ENCODE peak calls at places on chromosomes 4 and X, in nine cellular contexts. I is tibial nerve, A is H1, P is NB4, L is lower leg skin, D is heart left ventricle, W is A549, O is K562, Y is transverse colon. U is an unnamed sample.

GRCh38 chr4:55183926-55184599 is 58.7 kb upstream of the KDR start:
- DNase-seq in Y (no peak), L (no peak), O (no peak), D (no peak), I (peak), P (no peak), A (no peak), W (peak), U (no peak)

GRCh38 chrX:18701621-18702361 is 5.7 kb upstream of the PPEF1 start:
- DNase-seq in I (peak), Y (peak), A (no peak), W (peak), D (no peak), O (no peak), P (no peak), L (no peak), U (peak)

GRCh38 chrX:47518105-47518504 is 35.1 kb upstream of the ZNF41 start:
- DNase-seq in P (peak), Y (no peak), W (no peak), O (no peak), A (no peak), I (no peak), D (no peak), L (no peak), U (no peak)

GRCh38 chr4:124199755-124200154 is 512.8 kb downstream of the ANKRD50 start:
- DNase-seq in I (no peak), L (no peak), O (no peak), Y (no peak), W (no peak), A (no peak), P (no peak), D (no peak), U (no peak)

GRCh38 chr4:42348692-42349091 is 48.6 kb upstream of the SHISA3 start:
- DNase-seq in W (no peak), A (no peak), D (no peak), Y (no peak), I (no peak), L (no peak), P (no peak), O (no peak), U (no peak)

GRCh38 chr4:148259841-148260240 is 182.4 kb downstream of the NR3C2 start:
- DNase-seq in P (no peak), I (no peak), L (no peak), Y (no peak), W (no peak), D (no peak), O (no peak), A (no peak), U (no peak)

GRCh38 chrX:4754878-4755604 is 1041.6 kb upstream of the PRKX start:
- DNase-seq in Y (no peak), P (no peak), L (no peak), I (no peak), W (no peak), A (no peak), O (no peak), D (no peak), U (no peak)

GRCh38 chr4:2408401-2408958 is 10.0 kb downstream of the ZFYVE28 start:
- DNase-seq in D (peak), O (peak), L (no peak), I (no peak), W (peak), A (no peak), P (peak), Y (peak), U (no peak)

GRCh38 chrX:66074920-66075879 is 35.3 kb upstream of the VSIG4 start:
- DNase-seq in A (no peak), Y (peak), P (peak), W (no peak), L (no peak), I (peak), O (no peak), D (peak), U (no peak)

GRCh38 chr4:1375051-1375721 is 28.2 kb downstream of the UVSSA start:
- DNase-seq in Y (no peak), W (no peak), D (peak), O (no peak), P (no peak), I (no peak), L (peak), A (no peak), U (no peak)

GRCh38 chr4:186347743-186348142 is 81.8 kb downstream of the F11 start:
- DNase-seq in A (no peak), P (no peak), W (no peak), D (no peak), O (no peak), L (no peak), I (no peak), Y (no peak), U (no peak)

GRCh38 chrX:22110729-22111494 is 78.8 kb downstream of the PHEX start:
- DNase-seq in A (no peak), Y (no peak), P (no peak), I (no peak), D (no peak), L (no peak), O (no peak), W (no peak), U (peak)

GRCh38 chr4:40980318-40980883 is 230.6 kb downstream of the NSUN7 start:
- DNase-seq in I (no peak), P (peak), A (no peak), O (no peak), D (no peak), W (no peak), Y (no peak), L (no peak), U (no peak)

GRCh38 chr4:102311912-102312311 is 33.4 kb downstream of the SLC39A8 start:
- DNase-seq in I (no peak), D (no peak), Y (no peak), L (no peak), P (no peak), A (no peak), W (no peak), O (no peak), U (no peak)

GRCh38 chr4:119189638-119190037 is 22.9 kb upstream of the USP53 start:
- DNase-seq in W (no peak), P (no peak), A (no peak), I (no peak), L (no peak), O (no peak), Y (no peak), D (no peak), U (no peak)

GRCh38 chr4:105147226-105148151 is 813 bp downstream of the TET2 start:
- DNase-seq in A (no peak), P (peak), D (no peak), O (peak), L (no peak), W (peak), I (peak), Y (peak), U (peak)

GRCh38 chr4:157221895-157222763 is 1.6 kb downstream of the GRIA2 start:
- DNase-seq in P (no peak), O (no peak), I (no peak), W (no peak), D (no peak), A (no peak), Y (no peak), L (peak), U (peak)

GRCh38 chr4:37977471-37978452 is 17.6 kb downstream of the PTTG2 start:
- DNase-seq in D (peak), A (no peak), W (peak), O (peak), I (peak), P (peak), Y (peak), L (peak), U (peak)

GRCh38 chrX:36908801-36909403 is 99.3 kb upstream of the FAM47C start:
- DNase-seq in L (no peak), W (peak), D (no peak), Y (no peak), P (peak), A (no peak), I (no peak), O (peak), U (no peak)

GRCh38 chrX:16862829-16863228 is 7.3 kb downstream of the RBBP7 start:
- DNase-seq in D (no peak), I (no peak), Y (no peak), W (no peak), O (no peak), L (no peak), P (no peak), A (no peak), U (no peak)

GRCh38 chr4:96016615-96017299 is 176.9 kb downstream of the PDHA2 start:
- DNase-seq in L (no peak), Y (no peak), D (no peak), O (no peak), P (peak), I (no peak), A (no peak), W (peak), U (no peak)

GRCh38 chr4:186808635-186809018 is 85.0 kb upstream of the FAT1 start:
- DNase-seq in A (no peak), Y (no peak), I (no peak), D (no peak), P (peak), O (peak), W (no peak), L (no peak), U (no peak)

GRCh38 chr4:152389359-152389758 is 146.5 kb downstream of the FBXW7 start:
- DNase-seq in O (no peak), L (no peak), P (no peak), Y (no peak), D (no peak), A (no peak), W (no peak), I (no peak), U (no peak)

GRCh38 chrX:49627030-49627777 is 28.4 kb downstream of the GAGE1 start:
- DNase-seq in P (peak), O (peak), L (no peak), W (peak), Y (no peak), A (no peak), I (no peak), D (no peak), U (no peak)

GRCh38 chr4:82638479-82638878 is 76.7 kb upstream of the TMEM150C start:
- DNase-seq in Y (no peak), L (no peak), W (no peak), O (no peak), P (peak), D (no peak), A (no peak), I (no peak), U (no peak)

GRCh38 chr4:74311696-74312313 is 3.5 kb downstream of the EPGN start:
- DNase-seq in A (no peak), O (no peak), L (no peak), Y (no peak), D (no peak), W (peak), P (peak), I (peak), U (no peak)

GRCh38 chrX:139026406-139027200 is 315.1 kb upstream of the FGF13 start:
- DNase-seq in Y (no peak), D (no peak), P (no peak), I (no peak), A (no peak), O (no peak), W (no peak), L (no peak), U (no peak)

GRCh38 chr4:138978600-138978999 is 37.0 kb upstream of the NOCT start:
- DNase-seq in A (no peak), P (no peak), L (no peak), I (no peak), W (no peak), Y (no peak), O (no peak), D (no peak), U (no peak)

GRCh38 chr4:72997409-72997808 is 72.1 kb downstream of the COX18 start:
- DNase-seq in I (no peak), L (no peak), P (no peak), W (peak), Y (no peak), O (no peak), A (no peak), D (no peak), U (no peak)

GRCh38 chrX:850471-850916 is 219.9 kb downstream of the SHOX start:
- DNase-seq in L (no peak), A (no peak), Y (no peak), O (no peak), I (no peak), D (no peak), W (no peak), P (no peak), U (no peak)

GRCh38 chr4:95835672-95836071 is 4.2 kb upstream of the PDHA2 start:
- DNase-seq in O (no peak), L (no peak), Y (no peak), I (no peak), D (no peak), W (peak), A (no peak), P (peak), U (no peak)

GRCh38 chr4:34363842-34364241 is 1880.5 kb downstream of the ARAP2 start:
- DNase-seq in I (no peak), Y (no peak), D (no peak), A (no peak), O (no peak), P (no peak), L (no peak), W (no peak), U (no peak)

GRCh38 chr4:20253799-20254409 is 2.2 kb downstream of the SLIT2 start:
- DNase-seq in Y (peak), L (peak), O (no peak), W (no peak), D (peak), A (no peak), P (no peak), I (no peak), U (peak)

GRCh38 chrX:41912922-41913321 is 10.4 kb downstream of the CASK start:
- DNase-seq in A (no peak), O (no peak), L (no peak), I (no peak), D (no peak), Y (no peak), P (no peak), W (peak), U (no peak)

GRCh38 chr4:185384877-185385465 is 10.8 kb downstream of the LRP2BP start:
- DNase-seq in I (no peak), L (no peak), Y (no peak), A (no peak), D (no peak), O (peak), P (peak), W (no peak), U (no peak)

GRCh38 chr4:92305148-92305877 is 1.5 kb downstream of the GRID2 start:
- DNase-seq in D (peak), P (no peak), I (no peak), A (peak), W (peak), O (no peak), Y (no peak), L (peak), U (peak)

GRCh38 chr4:38565271-38566199 is 98.5 kb upstream of the KLF3 start:
- DNase-seq in W (peak), I (no peak), Y (peak), L (no peak), O (peak), D (peak), A (no peak), P (no peak), U (no peak)

GRCh38 chr4:98261291-98262271 is at the start of gene RAP1GDS1:
- DNase-seq in D (peak), W (peak), L (peak), O (peak), Y (peak), A (no peak), I (peak), P (peak), U (peak)
- TF ChIP-seq POLR2A in D (no peak), W (peak), L (no peak), O (peak), Y (no peak), A (peak), I (no peak), P (peak), U (no peak)

DNA sequence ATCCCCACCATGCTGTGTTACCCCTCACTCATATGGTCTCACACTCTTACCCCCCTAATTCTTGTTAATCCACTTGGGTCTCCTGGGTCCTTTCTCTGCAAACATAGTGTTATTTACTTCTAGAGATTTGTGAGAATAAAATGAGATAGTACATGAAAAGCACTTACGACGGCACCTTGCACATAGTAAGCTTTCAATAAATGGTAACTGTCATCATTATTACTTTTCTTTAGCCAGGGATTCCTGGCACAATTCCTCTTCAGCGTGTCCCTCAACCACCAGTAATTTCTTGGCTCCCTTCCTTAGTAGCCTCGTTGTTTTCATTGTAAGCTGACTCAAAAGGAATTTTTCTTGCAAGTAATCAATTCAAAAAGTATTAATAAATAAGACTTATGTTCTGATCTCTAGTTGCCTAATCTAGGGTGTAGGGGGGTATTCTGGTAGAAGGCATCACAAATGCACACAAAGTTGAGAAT is 30.1 kb upstream of the RBMX start:
- DNase-seq in Y (no peak), A (no peak), W (no peak), P (no peak), D (no peak), I (no peak), O (no peak), L (peak), U (no peak)
- H3K4me3 ChIP-seq in Y (peak), A (peak), W (peak), P (peak), D (peak), I (peak), O (peak), L (no peak), U (no peak)

DNA sequence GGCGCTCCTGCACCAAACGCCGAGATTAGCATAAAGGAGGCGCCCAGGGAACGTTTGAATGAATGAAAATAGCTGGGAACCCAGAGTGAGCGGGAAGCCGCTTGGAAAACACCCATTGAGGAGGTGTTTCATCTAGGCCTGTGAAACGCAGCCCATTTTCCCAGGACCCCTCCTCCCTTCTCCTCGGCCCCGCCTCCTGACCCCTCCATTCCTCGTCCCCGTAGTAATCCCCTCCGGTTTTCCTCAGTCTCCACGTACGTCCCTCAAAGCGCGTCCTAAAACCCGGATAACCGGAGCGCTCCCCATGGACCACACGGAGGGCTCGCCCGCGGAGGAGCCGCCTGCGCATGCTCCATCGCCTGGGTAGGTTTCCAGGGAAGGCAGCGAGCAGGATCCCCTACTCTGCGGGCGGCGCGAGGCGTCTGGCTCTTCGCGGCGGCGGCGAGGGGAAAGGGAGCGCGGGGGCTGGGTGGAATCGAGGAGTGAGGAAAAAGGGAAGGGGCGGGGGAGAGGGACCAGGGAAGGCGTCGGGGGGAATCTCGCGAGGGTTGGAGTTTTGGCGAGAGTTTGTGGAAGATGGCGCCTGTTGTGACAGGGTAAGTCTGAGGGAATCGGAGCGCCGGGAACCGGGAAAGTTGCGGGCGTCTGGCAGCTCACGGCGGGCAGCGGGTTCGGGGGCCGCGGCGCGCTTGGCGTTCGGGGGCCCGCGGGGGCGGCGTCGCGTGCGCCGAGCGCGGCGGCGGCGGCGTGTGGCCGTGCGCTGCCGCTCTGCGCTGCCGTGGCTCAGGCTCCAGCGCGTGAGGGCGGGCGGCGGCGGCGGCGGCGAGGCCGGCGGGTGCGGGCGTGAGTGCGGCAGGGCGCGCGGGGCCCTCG is at the start of gene RBPJ:
- DNase-seq in Y (peak), I (peak), D (peak), P (peak), O (peak), A (peak), L (peak), W (peak), U (peak)
- TF ChIP-seq POLR2A in Y (peak), I (peak), D (no peak), P (peak), O (peak), A (peak), L (no peak), W (peak), U (peak)

DNA sequence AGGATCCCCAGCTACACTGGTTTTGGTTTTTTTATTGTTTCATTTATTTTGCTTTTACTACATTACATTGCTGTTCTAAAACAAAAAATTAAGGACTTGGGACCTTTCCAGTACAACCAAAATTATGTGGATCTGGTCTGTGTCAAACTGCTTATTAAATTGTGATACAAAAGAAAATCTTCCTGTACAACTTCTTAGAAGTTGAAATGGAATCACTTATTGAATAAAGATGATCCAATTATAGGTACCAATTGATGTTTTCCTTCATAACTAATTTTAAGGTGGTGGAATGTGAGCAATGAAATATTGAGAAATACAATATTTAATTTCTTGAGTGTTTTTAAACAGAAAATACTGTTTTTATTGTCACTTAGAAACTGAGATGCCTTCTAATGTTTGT is 67.3 kb downstream of the C4orf46 start:
- DNase-seq in Y (no peak), L (no peak), W (no peak), D (no peak), P (no peak), I (no peak), A (no peak), O (no peak), U (no peak)
- H3K4me3 ChIP-seq in Y (no peak), L (no peak), W (no peak), D (no peak), P (no peak), I (no peak), A (no peak), O (no peak), U (no peak)